ENCODE peak calls at places on chromosomes 13 and 19, in eight cellular contexts. One of them, this sample, is unnamed.

GRCh38 chr13:96020941-96021340 is 32.3 kb downstream of the UGGT2 start:
- DNase-seq in right cardiac atrium: no peak
- DNase-seq in heart right ventricle: no peak
- DNase-seq in epithelial cell of proximal tubule: no peak
- DNase-seq in mesendoderm: peak; percentile 26
- DNase-seq in AG04449: no peak
- DNase-seq in fibroblast of the aortic adventitia: no peak
- DNase-seq in iPS DF 6.9: no peak
- DNase-seq in this sample: no peak

GRCh38 chr13:101474419-101474957 is 22.0 kb downstream of the ITGBL1 start:
- DNase-seq in epithelial cell of proximal tubule: no peak
- DNase-seq in iPS DF 6.9: no peak
- DNase-seq in heart right ventricle: no peak
- DNase-seq in mesendoderm: peak; percentile 76
- DNase-seq in AG04449: peak; percentile 76
- DNase-seq in right cardiac atrium: peak; percentile 56
- DNase-seq in fibroblast of the aortic adventitia: peak; percentile 84
- DNase-seq in this sample: peak; percentile 67

GRCh38 chr19:33064778-33065550 is at the start of gene RHPN2:
- DNase-seq in right cardiac atrium: peak; percentile 88
- DNase-seq in fibroblast of the aortic adventitia: peak; percentile 67
- DNase-seq in heart right ventricle: peak; percentile 33
- DNase-seq in mesendoderm: peak; percentile 74
- DNase-seq in epithelial cell of proximal tubule: no peak
- DNase-seq in iPS DF 6.9: no peak
- DNase-seq in AG04449: no peak
- DNase-seq in this sample: no peak

GRCh38 chr19:36604656-36605100 is 435 bp upstream of the ZNF382 start:
- DNase-seq in iPS DF 6.9: no peak
- DNase-seq in epithelial cell of proximal tubule: no peak
- DNase-seq in mesendoderm: peak; percentile 26
- DNase-seq in fibroblast of the aortic adventitia: peak; percentile 2
- DNase-seq in heart right ventricle: peak; percentile 66
- DNase-seq in AG04449: no peak
- DNase-seq in right cardiac atrium: peak; percentile 86
- DNase-seq in this sample: no peak

GRCh38 chr19:33715462-33715861 is 81.2 kb upstream of the KCTD15 start:
- DNase-seq in fibroblast of the aortic adventitia: no peak
- DNase-seq in right cardiac atrium: no peak
- DNase-seq in AG04449: no peak
- DNase-seq in iPS DF 6.9: no peak
- DNase-seq in heart right ventricle: no peak
- DNase-seq in mesendoderm: peak; percentile 35
- DNase-seq in epithelial cell of proximal tubule: no peak
- DNase-seq in this sample: no peak

GRCh38 chr13:73075546-73075945 is 16.7 kb downstream of the KLF5 start:
- DNase-seq in iPS DF 6.9: no peak
- DNase-seq in heart right ventricle: no peak
- DNase-seq in right cardiac atrium: no peak
- DNase-seq in fibroblast of the aortic adventitia: no peak
- DNase-seq in epithelial cell of proximal tubule: no peak
- DNase-seq in AG04449: no peak
- DNase-seq in mesendoderm: peak; percentile 89
- DNase-seq in this sample: no peak

GRCh38 chr19:38769635-38770211 is 3.6 kb downstream of the LGALS7 start:
- DNase-seq in iPS DF 6.9: peak; percentile 37
- DNase-seq in right cardiac atrium: peak; percentile 97
- DNase-seq in heart right ventricle: peak; percentile 91
- DNase-seq in mesendoderm: peak; percentile 73
- DNase-seq in AG04449: no peak
- DNase-seq in fibroblast of the aortic adventitia: peak; percentile 64
- DNase-seq in epithelial cell of proximal tubule: no peak
- DNase-seq in this sample: no peak

GRCh38 chr19:41373993-41374392 is 2.3 kb upstream of the TMEM91 start:
- DNase-seq in right cardiac atrium: peak; percentile 96
- DNase-seq in fibroblast of the aortic adventitia: peak; percentile 92
- DNase-seq in iPS DF 6.9: no peak
- DNase-seq in heart right ventricle: peak; percentile 90
- DNase-seq in epithelial cell of proximal tubule: no peak
- DNase-seq in AG04449: peak; percentile 59
- DNase-seq in mesendoderm: no peak
- DNase-seq in this sample: peak; percentile 75

GRCh38 chr19:43768273-43769050 is 12.3 kb downstream of the KCNN4 start:
- DNase-seq in heart right ventricle: no peak
- DNase-seq in epithelial cell of proximal tubule: no peak
- DNase-seq in fibroblast of the aortic adventitia: peak; percentile 28
- DNase-seq in right cardiac atrium: peak; percentile 79
- DNase-seq in iPS DF 6.9: no peak
- DNase-seq in mesendoderm: no peak
- DNase-seq in AG04449: no peak
- DNase-seq in this sample: no peak

GRCh38 chr13:40375522-40376171 is 290.8 kb downstream of the FOXO1 start:
- DNase-seq in fibroblast of the aortic adventitia: peak; percentile 11
- DNase-seq in heart right ventricle: no peak
- DNase-seq in right cardiac atrium: peak; percentile 70
- DNase-seq in AG04449: no peak
- DNase-seq in mesendoderm: no peak
- DNase-seq in epithelial cell of proximal tubule: no peak
- DNase-seq in iPS DF 6.9: no peak
- DNase-seq in this sample: no peak

GRCh38 chr19:18091217-18091608 is 4.5 kb upstream of the IL12RB1 start:
- DNase-seq in AG04449: no peak
- DNase-seq in right cardiac atrium: peak; percentile 74
- DNase-seq in heart right ventricle: peak; percentile 32
- DNase-seq in fibroblast of the aortic adventitia: no peak
- DNase-seq in epithelial cell of proximal tubule: no peak
- DNase-seq in iPS DF 6.9: no peak
- DNase-seq in mesendoderm: no peak
- DNase-seq in this sample: no peak

GRCh38 chr13:108383676-108384075 is 114.2 kb downstream of the TNFSF13B start:
- DNase-seq in epithelial cell of proximal tubule: no peak
- DNase-seq in right cardiac atrium: no peak
- DNase-seq in mesendoderm: no peak
- DNase-seq in heart right ventricle: no peak
- DNase-seq in fibroblast of the aortic adventitia: no peak
- DNase-seq in iPS DF 6.9: no peak
- DNase-seq in AG04449: no peak
- DNase-seq in this sample: no peak

GRCh38 chr19:41930322-41930722 is 2.1 kb upstream of the ERFL start:
- DNase-seq in right cardiac atrium: no peak
- DNase-seq in fibroblast of the aortic adventitia: no peak
- DNase-seq in epithelial cell of proximal tubule: no peak
- DNase-seq in mesendoderm: no peak
- DNase-seq in heart right ventricle: no peak
- DNase-seq in AG04449: no peak
- DNase-seq in iPS DF 6.9: no peak
- DNase-seq in this sample: no peak

GRCh38 chr19:17329061-17329767 is 5.4 kb downstream of the ANO8 start:
- DNase-seq in heart right ventricle: no peak
- DNase-seq in iPS DF 6.9: no peak
- DNase-seq in epithelial cell of proximal tubule: no peak
- DNase-seq in right cardiac atrium: no peak
- DNase-seq in AG04449: no peak
- DNase-seq in fibroblast of the aortic adventitia: no peak
- DNase-seq in mesendoderm: no peak
- DNase-seq in this sample: no peak

GRCh38 chr19:13803038-13803437 is 7.8 kb downstream of the ZSWIM4 start:
- DNase-seq in heart right ventricle: no peak
- DNase-seq in right cardiac atrium: no peak
- DNase-seq in mesendoderm: no peak
- DNase-seq in fibroblast of the aortic adventitia: no peak
- DNase-seq in epithelial cell of proximal tubule: no peak
- DNase-seq in iPS DF 6.9: no peak
- DNase-seq in AG04449: no peak
- DNase-seq in this sample: no peak

DNA sequence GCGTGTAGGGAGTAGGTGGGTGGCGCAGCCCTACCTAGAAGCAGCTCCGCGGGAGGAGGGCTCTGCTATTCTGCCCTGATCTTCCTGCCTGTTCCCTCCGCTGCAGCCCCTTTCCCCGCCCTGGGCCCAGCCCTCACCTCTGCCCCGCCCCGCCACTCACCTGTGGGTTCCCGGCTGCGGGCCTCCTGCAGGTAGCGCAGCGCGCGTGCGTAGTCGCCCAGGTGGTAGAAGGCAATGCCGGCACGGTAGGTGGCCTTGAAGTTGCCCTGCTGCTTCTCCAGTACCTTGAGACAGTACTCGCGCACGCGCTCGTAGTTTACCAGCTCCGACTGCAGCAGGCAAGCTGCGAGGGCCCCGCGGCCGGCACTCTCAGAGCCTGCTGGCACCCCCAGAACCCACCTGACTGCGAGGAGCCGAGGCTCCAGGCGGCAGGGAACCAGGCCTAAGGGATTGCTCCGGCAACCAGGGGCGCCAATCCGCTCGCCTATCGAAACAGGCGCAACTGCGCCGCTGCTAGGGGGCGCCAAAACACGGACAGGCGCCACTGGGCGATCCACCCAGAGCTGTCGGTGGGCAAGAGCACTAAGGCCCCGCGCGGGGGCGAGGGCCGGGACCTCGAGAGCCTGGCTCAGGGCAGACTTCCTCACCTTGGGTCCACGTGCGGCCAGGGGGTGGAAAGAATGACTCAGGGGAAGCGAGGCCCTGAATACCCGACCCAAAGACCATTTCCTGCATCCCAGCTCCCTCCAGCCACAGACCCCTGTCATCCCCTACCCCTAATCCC is 965 bp downstream of the TTC9B start:
- DNase-seq in AG04449: no peak
- DNase-seq in iPS DF 6.9: no peak
- DNase-seq in heart right ventricle: no peak
- DNase-seq in epithelial cell of proximal tubule: no peak
- DNase-seq in right cardiac atrium: peak; percentile 65
- DNase-seq in fibroblast of the aortic adventitia: no peak
- DNase-seq in mesendoderm: peak; percentile 50
- DNase-seq in this sample: no peak
- H3K4me3 ChIP-seq in AG04449: no peak overlapping the region
- H3K4me3 ChIP-seq in iPS DF 6.9: peak overlapping the region; percentile 7
- H3K4me3 ChIP-seq in heart right ventricle: no peak overlapping the region
- H3K4me3 ChIP-seq in epithelial cell of proximal tubule: no peak overlapping the region
- H3K4me3 ChIP-seq in right cardiac atrium: no peak overlapping the region
- H3K4me3 ChIP-seq in fibroblast of the aortic adventitia: no peak overlapping the region
- H3K4me3 ChIP-seq in mesendoderm: no peak overlapping the region
- H3K4me3 ChIP-seq in this sample: no peak overlapping the region

DNA sequence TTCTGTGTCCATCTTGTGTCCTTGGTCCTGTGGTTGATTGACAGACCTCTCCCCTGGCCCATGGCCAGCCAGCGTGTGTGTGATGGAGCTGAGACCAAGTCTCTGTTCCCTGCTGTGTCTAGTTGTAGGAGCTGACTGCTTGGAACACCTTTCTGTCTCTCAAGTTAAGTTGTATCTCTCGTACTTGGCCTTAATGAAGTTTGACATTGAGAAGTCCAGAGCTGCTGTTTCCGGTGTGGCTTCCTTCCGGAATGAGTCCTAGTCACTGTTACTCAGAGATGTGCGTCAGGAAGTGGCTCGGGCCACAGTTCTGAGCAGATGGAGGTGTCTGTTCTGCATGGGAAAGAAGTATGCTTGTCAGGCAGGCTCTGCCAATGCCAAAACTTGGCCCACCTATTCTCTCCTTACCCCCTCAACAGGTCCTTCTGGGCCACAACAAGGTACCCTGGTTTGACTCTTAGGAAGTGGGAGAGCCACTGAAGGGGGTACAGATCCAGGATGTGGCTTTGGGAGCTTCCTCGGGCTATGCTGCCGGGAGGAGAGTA is 54.3 kb downstream of the GATAD2A start:
- DNase-seq in iPS DF 6.9: no peak
- DNase-seq in AG04449: no peak
- DNase-seq in fibroblast of the aortic adventitia: peak; percentile 50
- DNase-seq in mesendoderm: no peak
- DNase-seq in heart right ventricle: no peak
- DNase-seq in right cardiac atrium: no peak
- DNase-seq in epithelial cell of proximal tubule: no peak
- DNase-seq in this sample: peak; percentile 39
- H3K4me3 ChIP-seq in iPS DF 6.9: no peak overlapping the region
- H3K4me3 ChIP-seq in AG04449: no peak overlapping the region
- H3K4me3 ChIP-seq in fibroblast of the aortic adventitia: no peak overlapping the region
- H3K4me3 ChIP-seq in mesendoderm: no peak overlapping the region
- H3K4me3 ChIP-seq in heart right ventricle: peak overlapping the region; percentile 37
- H3K4me3 ChIP-seq in right cardiac atrium: no peak overlapping the region
- H3K4me3 ChIP-seq in epithelial cell of proximal tubule: no peak overlapping the region
- H3K4me3 ChIP-seq in this sample: no peak overlapping the region

GRCh38 chr19:45213031-45213430 is 32.2 kb downstream of the EXOC3L2 start:
- DNase-seq in fibroblast of the aortic adventitia: no peak
- DNase-seq in right cardiac atrium: peak; percentile 46
- DNase-seq in heart right ventricle: no peak
- DNase-seq in AG04449: no peak
- DNase-seq in epithelial cell of proximal tubule: no peak
- DNase-seq in iPS DF 6.9: no peak
- DNase-seq in mesendoderm: no peak
- DNase-seq in this sample: no peak

GRCh38 chr19:45217957-45218334 is 27.3 kb downstream of the EXOC3L2 start:
- DNase-seq in epithelial cell of proximal tubule: no peak
- DNase-seq in iPS DF 6.9: no peak
- DNase-seq in mesendoderm: no peak
- DNase-seq in right cardiac atrium: peak; percentile 48
- DNase-seq in fibroblast of the aortic adventitia: no peak
- DNase-seq in AG04449: no peak
- DNase-seq in heart right ventricle: no peak
- DNase-seq in this sample: no peak

GRCh38 chr19:45216677-45217076 is 28.5 kb downstream of the EXOC3L2 start:
- DNase-seq in heart right ventricle: no peak
- DNase-seq in right cardiac atrium: peak; percentile 1
- DNase-seq in epithelial cell of proximal tubule: no peak
- DNase-seq in mesendoderm: no peak
- DNase-seq in AG04449: no peak
- DNase-seq in iPS DF 6.9: no peak
- DNase-seq in fibroblast of the aortic adventitia: peak; percentile 58
- DNase-seq in this sample: no peak

GRCh38 chr19:45217193-45217956 is 27.8 kb downstream of the EXOC3L2 start:
- DNase-seq in mesendoderm: no peak
- DNase-seq in fibroblast of the aortic adventitia: no peak
- DNase-seq in right cardiac atrium: no peak
- DNase-seq in iPS DF 6.9: no peak
- DNase-seq in epithelial cell of proximal tubule: no peak
- DNase-seq in heart right ventricle: no peak
- DNase-seq in AG04449: no peak
- DNase-seq in this sample: no peak

GRCh38 chr19:45215391-45216191 is 29.6 kb downstream of the EXOC3L2 start:
- DNase-seq in AG04449: no peak
- DNase-seq in epithelial cell of proximal tubule: no peak
- DNase-seq in fibroblast of the aortic adventitia: no peak
- DNase-seq in mesendoderm: peak; percentile 62
- DNase-seq in heart right ventricle: peak; percentile 17
- DNase-seq in right cardiac atrium: peak; percentile 63
- DNase-seq in iPS DF 6.9: no peak
- DNase-seq in this sample: no peak
- H3K4me3 ChIP-seq in AG04449: no peak overlapping the region
- H3K4me3 ChIP-seq in epithelial cell of proximal tubule: peak overlapping the region; percentile 6
- H3K4me3 ChIP-seq in fibroblast of the aortic adventitia: no peak overlapping the region
- H3K4me3 ChIP-seq in mesendoderm: no peak overlapping the region
- H3K4me3 ChIP-seq in heart right ventricle: no peak overlapping the region
- H3K4me3 ChIP-seq in right cardiac atrium: no peak overlapping the region
- H3K4me3 ChIP-seq in iPS DF 6.9: peak overlapping the region; percentile 19
- H3K4me3 ChIP-seq in this sample: no peak overlapping the region

DNA sequence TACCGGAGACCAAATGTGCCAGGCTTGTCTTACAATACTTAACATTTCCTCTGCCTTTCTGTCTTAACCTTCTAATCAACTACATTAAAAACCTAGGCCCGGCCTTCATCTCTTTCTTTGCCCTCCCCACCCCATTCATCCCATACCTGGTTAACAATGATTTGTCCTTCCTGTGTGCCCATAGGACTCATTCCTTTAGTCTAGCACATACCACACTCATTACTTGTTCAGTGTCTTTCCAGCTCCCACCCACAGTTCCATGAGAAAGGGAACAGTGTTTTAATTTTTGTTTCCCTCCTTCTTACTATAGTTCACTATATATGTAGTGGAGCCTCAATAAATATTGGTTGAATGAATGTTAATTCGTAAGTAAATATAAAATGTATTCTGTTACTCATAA is 2.4 kb downstream of the CLN5 start:
- DNase-seq in AG04449: no peak
- DNase-seq in heart right ventricle: no peak
- DNase-seq in iPS DF 6.9: no peak
- DNase-seq in mesendoderm: no peak
- DNase-seq in epithelial cell of proximal tubule: no peak
- DNase-seq in right cardiac atrium: no peak
- DNase-seq in fibroblast of the aortic adventitia: no peak
- DNase-seq in this sample: no peak
- H3K4me3 ChIP-seq in AG04449: no peak overlapping the region
- H3K4me3 ChIP-seq in heart right ventricle: no peak overlapping the region
- H3K4me3 ChIP-seq in iPS DF 6.9: no peak overlapping the region
- H3K4me3 ChIP-seq in mesendoderm: no peak overlapping the region
- H3K4me3 ChIP-seq in epithelial cell of proximal tubule: no peak overlapping the region
- H3K4me3 ChIP-seq in right cardiac atrium: no peak overlapping the region
- H3K4me3 ChIP-seq in fibroblast of the aortic adventitia: no peak overlapping the region
- H3K4me3 ChIP-seq in this sample: no peak overlapping the region